ENCODE peak calls at places on chromosomes 7 and 10, in nine cellular contexts. One of them, this sample, is unnamed. For H3K36me3, the result is how much of the 10 kb centered on the place peaks cover.

GRCh38 chr10:14532473-14533251 is 201.9 kb upstream of the FRMD4A start:
- DNase-seq in right lobe of liver: no peak
- DNase-seq in neural progenitor cell: no peak
- DNase-seq in SK-N-MC: no peak
- DNase-seq in heart right ventricle: no peak
- DNase-seq in prostate gland: no peak
- DNase-seq in tibial artery: no peak
- DNase-seq in pancreas: peak
- DNase-seq in CD8-positive, alpha-beta memory T cell: no peak
- DNase-seq in this sample: no peak

GRCh38 chr7:28596245-28596935 is 184.1 kb downstream of the CREB5 start:
- DNase-seq in right lobe of liver: no peak
- DNase-seq in heart right ventricle: no peak
- DNase-seq in CD8-positive, alpha-beta memory T cell: no peak
- DNase-seq in tibial artery: no peak
- DNase-seq in neural progenitor cell: no peak
- DNase-seq in SK-N-MC: no peak
- DNase-seq in prostate gland: no peak
- DNase-seq in pancreas: no peak
- DNase-seq in this sample: no peak

GRCh38 chr7:80150621-80151273 is 16.1 kb downstream of the GNAI1 start:
- DNase-seq in heart right ventricle: no peak
- DNase-seq in neural progenitor cell: no peak
- DNase-seq in SK-N-MC: no peak
- DNase-seq in tibial artery: no peak
- DNase-seq in pancreas: no peak
- DNase-seq in right lobe of liver: no peak
- DNase-seq in CD8-positive, alpha-beta memory T cell: no peak
- DNase-seq in prostate gland: no peak
- DNase-seq in this sample: no peak

GRCh38 chr10:58436071-58436470 is 50.9 kb downstream of the TFAM start:
- DNase-seq in SK-N-MC: no peak
- DNase-seq in prostate gland: no peak
- DNase-seq in neural progenitor cell: no peak
- DNase-seq in heart right ventricle: no peak
- DNase-seq in CD8-positive, alpha-beta memory T cell: peak
- DNase-seq in tibial artery: no peak
- DNase-seq in pancreas: no peak
- DNase-seq in right lobe of liver: no peak
- DNase-seq in this sample: no peak

GRCh38 chr7:130151591-130152269 is 53.5 kb downstream of the TMEM209 start:
- DNase-seq in prostate gland: no peak
- DNase-seq in pancreas: no peak
- DNase-seq in SK-N-MC: no peak
- DNase-seq in heart right ventricle: no peak
- DNase-seq in CD8-positive, alpha-beta memory T cell: peak
- DNase-seq in neural progenitor cell: no peak
- DNase-seq in right lobe of liver: no peak
- DNase-seq in tibial artery: no peak
- DNase-seq in this sample: no peak

GRCh38 chr10:35908451-35908850 is 266.4 kb upstream of the FZD8 start:
- DNase-seq in pancreas: no peak
- DNase-seq in heart right ventricle: no peak
- DNase-seq in neural progenitor cell: no peak
- DNase-seq in SK-N-MC: no peak
- DNase-seq in right lobe of liver: no peak
- DNase-seq in tibial artery: no peak
- DNase-seq in prostate gland: no peak
- DNase-seq in CD8-positive, alpha-beta memory T cell: no peak
- DNase-seq in this sample: no peak

GRCh38 chr10:18204050-18204449 is 63.8 kb downstream of the CACNB2 start:
- DNase-seq in pancreas: no peak
- DNase-seq in CD8-positive, alpha-beta memory T cell: no peak
- DNase-seq in right lobe of liver: no peak
- DNase-seq in SK-N-MC: no peak
- DNase-seq in neural progenitor cell: no peak
- DNase-seq in tibial artery: no peak
- DNase-seq in heart right ventricle: no peak
- DNase-seq in prostate gland: no peak
- DNase-seq in this sample: no peak

GRCh38 chr10:111598433-111599059 is 521.7 kb downstream of the ADRA2A start:
- DNase-seq in heart right ventricle: peak
- DNase-seq in tibial artery: peak
- DNase-seq in pancreas: peak
- DNase-seq in prostate gland: peak
- DNase-seq in right lobe of liver: peak
- DNase-seq in neural progenitor cell: peak
- DNase-seq in CD8-positive, alpha-beta memory T cell: peak
- DNase-seq in SK-N-MC: no peak
- DNase-seq in this sample: peak

GRCh38 chr7:30705596-30705995 is 23.3 kb upstream of the CRHR2 start:
- DNase-seq in prostate gland: no peak
- DNase-seq in SK-N-MC: no peak
- DNase-seq in tibial artery: no peak
- DNase-seq in neural progenitor cell: no peak
- DNase-seq in CD8-positive, alpha-beta memory T cell: no peak
- DNase-seq in pancreas: no peak
- DNase-seq in right lobe of liver: no peak
- DNase-seq in heart right ventricle: no peak
- DNase-seq in this sample: peak

GRCh38 chr7:105027176-105027853 is 13.3 kb downstream of the KMT2E start:
- DNase-seq in right lobe of liver: no peak
- DNase-seq in tibial artery: no peak
- DNase-seq in pancreas: no peak
- DNase-seq in SK-N-MC: no peak
- DNase-seq in prostate gland: no peak
- DNase-seq in neural progenitor cell: no peak
- DNase-seq in heart right ventricle: no peak
- DNase-seq in CD8-positive, alpha-beta memory T cell: no peak
- DNase-seq in this sample: no peak

GRCh38 chr7:105028004-105028403 is 14.0 kb downstream of the KMT2E start:
- DNase-seq in prostate gland: no peak
- DNase-seq in SK-N-MC: no peak
- DNase-seq in CD8-positive, alpha-beta memory T cell: no peak
- DNase-seq in heart right ventricle: no peak
- DNase-seq in neural progenitor cell: no peak
- DNase-seq in pancreas: no peak
- DNase-seq in right lobe of liver: no peak
- DNase-seq in tibial artery: no peak
- DNase-seq in this sample: no peak

GRCh38 chr7:105022458-105022857 is 8.5 kb downstream of the KMT2E start:
- DNase-seq in pancreas: no peak
- DNase-seq in tibial artery: no peak
- DNase-seq in prostate gland: no peak
- DNase-seq in SK-N-MC: no peak
- DNase-seq in neural progenitor cell: no peak
- DNase-seq in CD8-positive, alpha-beta memory T cell: no peak
- DNase-seq in heart right ventricle: no peak
- DNase-seq in right lobe of liver: no peak
- DNase-seq in this sample: no peak

GRCh38 chr7:105026750-105027149 is 12.7 kb downstream of the KMT2E start:
- DNase-seq in right lobe of liver: no peak
- DNase-seq in tibial artery: no peak
- DNase-seq in CD8-positive, alpha-beta memory T cell: no peak
- DNase-seq in neural progenitor cell: no peak
- DNase-seq in pancreas: no peak
- DNase-seq in SK-N-MC: no peak
- DNase-seq in heart right ventricle: no peak
- DNase-seq in prostate gland: no peak
- DNase-seq in this sample: no peak

GRCh38 chr7:105024734-105025133 is 10.7 kb downstream of the KMT2E start:
- DNase-seq in SK-N-MC: no peak
- DNase-seq in tibial artery: no peak
- DNase-seq in neural progenitor cell: no peak
- DNase-seq in right lobe of liver: no peak
- DNase-seq in prostate gland: no peak
- DNase-seq in CD8-positive, alpha-beta memory T cell: no peak
- DNase-seq in heart right ventricle: no peak
- DNase-seq in pancreas: no peak
- DNase-seq in this sample: no peak
- H3K27ac ChIP-seq in SK-N-MC: no peak
- H3K27ac ChIP-seq in tibial artery: no peak
- H3K27ac ChIP-seq in neural progenitor cell: no peak
- H3K27ac ChIP-seq in right lobe of liver: no peak
- H3K27ac ChIP-seq in prostate gland: no peak
- H3K27ac ChIP-seq in CD8-positive, alpha-beta memory T cell: no peak
- H3K27ac ChIP-seq in heart right ventricle: no peak
- H3K27ac ChIP-seq in pancreas: peak
- H3K27ac ChIP-seq in this sample: no peak

GRCh38 chr7:44062180-44062902 is 3.0 kb downstream of the PGAM2 start:
- DNase-seq in CD8-positive, alpha-beta memory T cell: no peak
- DNase-seq in SK-N-MC: no peak
- DNase-seq in neural progenitor cell: no peak
- DNase-seq in pancreas: no peak
- DNase-seq in tibial artery: peak
- DNase-seq in heart right ventricle: no peak
- DNase-seq in right lobe of liver: peak
- DNase-seq in prostate gland: no peak
- DNase-seq in this sample: peak

GRCh38 chr7:44059219-44060090 is 5.9 kb downstream of the PGAM2 start:
- DNase-seq in neural progenitor cell: no peak
- DNase-seq in pancreas: no peak
- DNase-seq in CD8-positive, alpha-beta memory T cell: peak
- DNase-seq in right lobe of liver: peak
- DNase-seq in SK-N-MC: no peak
- DNase-seq in prostate gland: no peak
- DNase-seq in tibial artery: peak
- DNase-seq in heart right ventricle: no peak
- DNase-seq in this sample: peak

GRCh38 chr7:44061645-44062179 is 3.7 kb downstream of the PGAM2 start:
- DNase-seq in heart right ventricle: no peak
- DNase-seq in pancreas: no peak
- DNase-seq in neural progenitor cell: no peak
- DNase-seq in SK-N-MC: no peak
- DNase-seq in right lobe of liver: peak
- DNase-seq in CD8-positive, alpha-beta memory T cell: no peak
- DNase-seq in prostate gland: no peak
- DNase-seq in tibial artery: no peak
- DNase-seq in this sample: no peak

GRCh38 chr7:44060091-44060947 is 5.0 kb downstream of the PGAM2 start:
- DNase-seq in SK-N-MC: no peak
- DNase-seq in heart right ventricle: no peak
- DNase-seq in tibial artery: no peak
- DNase-seq in prostate gland: no peak
- DNase-seq in pancreas: no peak
- DNase-seq in neural progenitor cell: no peak
- DNase-seq in CD8-positive, alpha-beta memory T cell: no peak
- DNase-seq in right lobe of liver: peak
- DNase-seq in this sample: peak

DNA sequence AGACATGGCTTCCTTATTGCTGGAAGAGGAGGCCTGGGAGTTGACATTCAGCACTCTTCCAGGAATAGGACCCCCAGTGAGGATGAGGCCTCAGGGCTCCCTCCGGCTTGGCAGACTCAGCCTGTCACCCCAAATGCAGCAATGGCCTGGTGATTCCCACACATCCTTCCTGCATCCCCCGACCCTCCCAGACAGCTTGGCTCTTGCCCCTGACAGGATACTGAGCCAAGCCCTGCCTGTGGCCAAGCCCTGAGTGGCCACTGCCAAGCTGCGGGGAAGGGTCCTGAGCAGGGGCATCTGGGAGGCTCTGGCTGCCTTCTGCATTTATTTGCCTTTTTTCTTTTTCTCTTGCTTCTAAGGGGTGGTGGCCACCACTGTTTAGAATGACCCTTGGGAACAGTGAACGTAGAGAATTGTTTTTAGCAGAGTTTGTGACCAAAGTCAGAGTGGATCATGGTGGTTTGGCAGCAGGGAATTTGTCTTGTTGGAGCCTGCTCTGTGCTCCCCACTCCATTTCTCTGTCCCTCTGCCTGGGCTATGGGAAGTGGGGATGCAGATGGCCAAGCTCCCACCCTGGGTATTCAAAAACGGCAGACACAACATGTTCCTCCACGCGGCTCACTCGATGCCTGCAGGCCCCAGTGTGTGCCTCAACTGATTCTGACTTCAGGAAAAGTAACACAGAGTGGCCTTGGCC is 4.3 kb downstream of the PGAM2 start:
- DNase-seq in prostate gland: no peak
- DNase-seq in SK-N-MC: no peak
- DNase-seq in tibial artery: peak
- DNase-seq in right lobe of liver: peak
- DNase-seq in neural progenitor cell: no peak
- DNase-seq in heart right ventricle: no peak
- DNase-seq in pancreas: no peak
- DNase-seq in CD8-positive, alpha-beta memory T cell: no peak
- DNase-seq in this sample: peak
- H3K36me3 ChIP-seq in prostate gland: under half
- H3K36me3 ChIP-seq in SK-N-MC: under half
- H3K36me3 ChIP-seq in tibial artery: half or more
- H3K36me3 ChIP-seq in right lobe of liver: under half
- H3K36me3 ChIP-seq in neural progenitor cell: under half
- H3K36me3 ChIP-seq in heart right ventricle: half or more
- H3K36me3 ChIP-seq in pancreas: under half
- H3K36me3 ChIP-seq in CD8-positive, alpha-beta memory T cell: half or more
- H3K36me3 ChIP-seq in this sample: under half

GRCh38 chr10:38094158-38094922 is at the start of gene ZNF37A:
- DNase-seq in heart right ventricle: peak
- DNase-seq in tibial artery: peak
- DNase-seq in prostate gland: peak
- DNase-seq in SK-N-MC: peak
- DNase-seq in right lobe of liver: peak
- DNase-seq in pancreas: peak
- DNase-seq in neural progenitor cell: peak
- DNase-seq in CD8-positive, alpha-beta memory T cell: peak
- DNase-seq in this sample: peak

GRCh38 chr10:38093816-38094157 is 350 bp upstream of the ZNF37A start:
- DNase-seq in CD8-positive, alpha-beta memory T cell: no peak
- DNase-seq in neural progenitor cell: no peak
- DNase-seq in prostate gland: no peak
- DNase-seq in tibial artery: no peak
- DNase-seq in right lobe of liver: no peak
- DNase-seq in SK-N-MC: no peak
- DNase-seq in heart right ventricle: no peak
- DNase-seq in pancreas: peak
- DNase-seq in this sample: no peak

GRCh38 chr10:38094923-38095574 is 912 bp downstream of the ZNF37A start:
- DNase-seq in SK-N-MC: no peak
- DNase-seq in CD8-positive, alpha-beta memory T cell: no peak
- DNase-seq in neural progenitor cell: no peak
- DNase-seq in prostate gland: no peak
- DNase-seq in right lobe of liver: no peak
- DNase-seq in pancreas: peak
- DNase-seq in heart right ventricle: no peak
- DNase-seq in tibial artery: no peak
- DNase-seq in this sample: no peak
- H3K27ac ChIP-seq in SK-N-MC: no peak
- H3K27ac ChIP-seq in CD8-positive, alpha-beta memory T cell: peak
- H3K27ac ChIP-seq in neural progenitor cell: no peak
- H3K27ac ChIP-seq in prostate gland: peak
- H3K27ac ChIP-seq in right lobe of liver: peak
- H3K27ac ChIP-seq in pancreas: peak
- H3K27ac ChIP-seq in heart right ventricle: peak
- H3K27ac ChIP-seq in tibial artery: peak
- H3K27ac ChIP-seq in this sample: no peak

DNA sequence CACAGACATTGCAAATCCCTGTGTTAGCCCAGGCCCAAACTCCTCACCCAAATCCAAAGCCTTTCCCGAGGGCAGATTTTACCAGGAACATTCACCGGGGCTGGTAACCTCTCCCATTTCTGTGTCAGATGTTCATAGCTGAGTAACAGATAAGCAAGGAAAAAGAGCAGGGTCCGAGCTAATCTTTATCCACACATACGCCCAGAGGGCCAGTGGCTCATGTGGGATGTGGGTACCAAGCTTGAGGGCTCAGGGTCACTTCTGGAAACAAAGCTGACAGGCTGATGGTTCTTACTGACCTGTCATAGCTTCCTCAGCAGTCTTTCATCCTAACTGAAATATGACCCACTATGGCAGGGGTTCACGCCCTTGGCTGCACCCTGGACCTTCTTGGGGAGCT is 39.8 kb downstream of the HBP1 start:
- DNase-seq in CD8-positive, alpha-beta memory T cell: no peak
- DNase-seq in heart right ventricle: no peak
- DNase-seq in prostate gland: no peak
- DNase-seq in right lobe of liver: no peak
- DNase-seq in pancreas: no peak
- DNase-seq in SK-N-MC: no peak
- DNase-seq in neural progenitor cell: no peak
- DNase-seq in tibial artery: no peak
- DNase-seq in this sample: no peak
- H3K36me3 ChIP-seq in CD8-positive, alpha-beta memory T cell: under half
- H3K36me3 ChIP-seq in heart right ventricle: under half
- H3K36me3 ChIP-seq in prostate gland: under half
- H3K36me3 ChIP-seq in right lobe of liver: under half
- H3K36me3 ChIP-seq in pancreas: under half
- H3K36me3 ChIP-seq in SK-N-MC: under half
- H3K36me3 ChIP-seq in neural progenitor cell: under half
- H3K36me3 ChIP-seq in tibial artery: under half
- H3K36me3 ChIP-seq in this sample: under half